ENCODE peak calls at places on chromosomes 6 and 20, in seven cellular contexts. S is anterior cingulate cortex; Q is CD4-positive, alpha-beta memory T cell; K is AG04450; G is dorsolateral prefrontal cortex; L is stimulated activated CD4-positive, alpha-beta T cell treated with anti-CD3 and anti-CD28 coated beads, Interleukin-1b, Interleukin-23, amount 100 ng/mL, for 24 hours; F is iPS-NIHi11. V is an unnamed sample.

GRCh38 chr6:159249150-159249549 is 80.0 kb downstream of the FNDC1 start:
- DNase-seq in F (no peak), L (no peak), Q (no peak), K (no peak), G (no peak), S (no peak), V (no peak)

GRCh38 chr6:106027316-106027715 is 58.8 kb upstream of the PRDM1 start:
- DNase-seq in L (no peak), G (no peak), S (no peak), K (no peak), F (no peak), Q (no peak), V (no peak)

GRCh38 chr6:53744321-53744720 is 50.5 kb upstream of the LRRC1 start:
- DNase-seq in S (no peak), L (no peak), Q (no peak), G (no peak), F (no peak), K (no peak), V (no peak)

GRCh38 chr6:108838101-108838717 is 10.0 kb upstream of the ARMC2 start:
- DNase-seq in L (no peak), Q (no peak), K (no peak), G (no peak), S (no peak), F (peak; percentile 56), V (no peak)

GRCh38 chr6:131660195-131660594 is 23.1 kb downstream of the ENPP3 start:
- DNase-seq in F (no peak), G (no peak), S (no peak), Q (no peak), L (no peak), K (no peak), V (no peak)

GRCh38 chr20:50172347-50173013 is 18.1 kb upstream of the CEBPB start:
- DNase-seq in L (no peak), F (peak; percentile 94), S (no peak), K (no peak), Q (no peak), G (peak; percentile 69), V (no peak)

GRCh38 chr20:57872816-57873409 is 163.1 kb upstream of the PMEPA1 start:
- DNase-seq in K (no peak), F (no peak), Q (no peak), L (no peak), S (no peak), G (no peak), V (no peak)

GRCh38 chr20:45578151-45578660 is 878 bp downstream of the WFDC8 start:
- DNase-seq in G (no peak), L (no peak), F (peak; percentile 45), S (no peak), Q (no peak), K (no peak), V (no peak)

GRCh38 chr20:39581034-39581433 is 618.9 kb downstream of the DHX35 start:
- DNase-seq in Q (no peak), K (no peak), L (no peak), S (no peak), G (no peak), F (no peak), V (no peak)

GRCh38 chr6:36378936-36379335 is 8.5 kb downstream of the ETV7 start:
- DNase-seq in Q (no peak), K (no peak), F (no peak), L (no peak), S (no peak), G (no peak), V (no peak)

GRCh38 chr20:46626799-46627198 is 24.5 kb downstream of the SLC13A3 start:
- DNase-seq in G (no peak), L (no peak), S (no peak), F (no peak), Q (no peak), K (no peak), V (no peak)

GRCh38 chr6:109239192-109239917 is 142.9 kb downstream of the CD164 start:
- DNase-seq in F (no peak), K (no peak), G (no peak), S (peak; percentile 6), Q (no peak), L (no peak), V (no peak)

GRCh38 chr6:54681987-54682386 is 164.6 kb upstream of the FAM83B start:
- DNase-seq in S (no peak), K (peak; percentile 18), F (no peak), L (no peak), G (no peak), Q (no peak), V (no peak)

GRCh38 chr20:4585104-4585753 is 136.5 kb upstream of the PRND start:
- DNase-seq in Q (no peak), S (no peak), G (no peak), F (no peak), L (no peak), K (no peak), V (no peak)

GRCh38 chr6:136524936-136525413 is 25.2 kb downstream of the MAP7 start:
- DNase-seq in G (no peak), K (no peak), L (no peak), Q (no peak), F (no peak), S (peak; percentile 23), V (no peak)

GRCh38 chr6:39314273-39314790 is at the start of gene KCNK17:
- DNase-seq in L (no peak), S (no peak), Q (no peak), G (no peak), K (no peak), F (peak; percentile 75), V (no peak)

GRCh38 chr20:48945840-48946514 is 24.5 kb downstream of the ARFGEF2 start:
- DNase-seq in K (no peak), S (no peak), F (peak; percentile 38), Q (no peak), L (no peak), G (no peak), V (no peak)

GRCh38 chr6:152188011-152188410 is 380.5 kb downstream of the ESR1 start:
- DNase-seq in F (no peak), S (no peak), K (no peak), L (no peak), G (no peak), Q (no peak), V (no peak)

GRCh38 chr6:148192310-148192709 is 150.3 kb upstream of the SASH1 start:
- DNase-seq in K (peak; percentile 79), Q (no peak), S (no peak), F (no peak), G (no peak), L (no peak), V (no peak)

GRCh38 chr6:153167026-153167891 is 36.2 kb upstream of the RGS17 start:
- DNase-seq in Q (no peak), K (peak; percentile 63), F (no peak), G (no peak), L (no peak), S (no peak), V (no peak)

GRCh38 chr20:52383995-52384621 is 192.5 kb upstream of the ZFP64 start:
- DNase-seq in K (no peak), Q (no peak), L (no peak), S (no peak), F (no peak), G (no peak), V (no peak)

GRCh38 chr6:56787209-56787608 is 144.5 kb upstream of the DST start:
- DNase-seq in S (no peak), L (no peak), F (no peak), G (no peak), Q (no peak), K (no peak), V (no peak)